ENCODE peak calls at places on chromosomes 6 and 20, in five cellular contexts. L, V, P, X and K are unnamed samples.

GRCh38 chr6:43604174-43604573 is 24.9 kb downstream of the GTPBP2 start:
- DNase-seq in P (no peak), L (no peak), V (peak), X (no peak), K (no peak)

GRCh38 chr20:46828471-46828870 is 66.2 kb upstream of the EYA2 start:
- DNase-seq in P (no peak), L (no peak), V (peak), X (no peak), K (no peak)

GRCh38 chr6:33118525-33119123 is 42.8 kb downstream of the HLA-DPB1 start:
- DNase-seq in P (no peak), V (peak), L (peak), X (peak), K (peak)

GRCh38 chr6:116971959-116972358 is 94.9 kb downstream of the RFX6 start:
- DNase-seq in X (no peak), L (peak), P (no peak), V (peak), K (peak)

GRCh38 chr20:47124235-47124717 is 229.6 kb downstream of the EYA2 start:
- DNase-seq in X (no peak), V (no peak), P (no peak), L (no peak), K (no peak)

GRCh38 chr6:129849456-129849855 is 11.7 kb downstream of the TMEM244 start:
- DNase-seq in P (no peak), X (no peak), V (peak), L (peak), K (no peak)

GRCh38 chr20:11995750-11996567 is 78.3 kb downstream of the BTBD3 start:
- DNase-seq in P (no peak), V (peak), L (no peak), X (no peak), K (no peak)

GRCh38 chr6:47413752-47414516 is 63.7 kb upstream of the CD2AP start:
- DNase-seq in L (peak), X (no peak), V (peak), P (no peak), K (peak)

GRCh38 chr6:134041093-134041492 is 11.3 kb downstream of the SLC2A12 start:
- DNase-seq in L (no peak), V (peak), P (no peak), X (no peak), K (no peak)

DNA sequence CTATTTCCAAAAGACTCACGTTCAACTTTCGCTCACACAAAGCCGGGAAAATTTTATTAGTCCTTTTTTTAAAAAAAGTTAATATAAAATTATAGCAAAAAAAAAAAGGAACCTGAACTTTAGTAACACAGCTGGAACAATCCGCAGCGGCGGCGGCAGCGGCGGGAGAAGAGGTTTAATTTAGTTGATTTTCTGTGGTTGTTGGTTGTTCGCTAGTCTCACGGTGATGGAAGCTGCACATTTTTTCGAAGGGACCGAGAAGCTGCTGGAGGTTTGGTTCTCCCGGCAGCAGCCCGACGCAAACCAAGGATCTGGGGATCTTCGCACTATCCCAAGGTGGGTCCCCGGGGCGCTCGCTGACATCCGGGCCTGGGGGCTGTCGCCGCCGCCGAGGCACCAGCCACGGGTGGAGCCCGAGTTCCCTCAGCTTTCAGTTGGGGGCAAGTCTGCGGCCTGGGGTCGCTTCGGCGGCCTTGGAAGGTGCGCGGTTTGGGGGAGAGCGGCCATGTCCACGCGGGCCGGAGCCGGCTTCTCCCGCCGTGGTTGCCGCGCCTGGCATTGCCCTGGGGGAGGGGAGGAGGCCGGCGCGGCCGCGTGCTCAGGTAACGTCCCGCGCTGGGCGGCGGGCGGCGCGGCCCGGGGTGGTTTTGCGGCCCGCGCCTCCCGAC is 429 bp downstream of the AMD1 start:
- DNase-seq in X (no peak), P (no peak), V (no peak), L (no peak), K (peak)
- H2BK15ac ChIP-seq in X (no peak), P (no peak), V (no peak), L (no peak), K (peak)

GRCh38 chr6:15653581-15653980 is 9.2 kb downstream of the DTNBP1 start:
- DNase-seq in V (no peak), X (no peak), P (no peak), L (no peak), K (no peak)

GRCh38 chr6:15657290-15657689 is 5.5 kb downstream of the DTNBP1 start:
- DNase-seq in V (no peak), P (no peak), X (no peak), L (no peak), K (no peak)

GRCh38 chr6:15656145-15656544 is 6.7 kb downstream of the DTNBP1 start:
- DNase-seq in P (no peak), V (no peak), L (no peak), X (no peak), K (no peak)

GRCh38 chr6:15658345-15658744 is 4.5 kb downstream of the DTNBP1 start:
- DNase-seq in V (no peak), L (no peak), P (no peak), X (no peak), K (no peak)

GRCh38 chr6:15654250-15654649 is 8.6 kb downstream of the DTNBP1 start:
- DNase-seq in V (peak), L (no peak), P (no peak), X (no peak), K (no peak)
- H2BK15ac ChIP-seq in V (no peak), L (no peak), P (no peak), X (no peak), K (no peak)

GRCh38 chr20:58619847-58620431 is 31.1 kb upstream of the STX16 start:
- DNase-seq in L (peak), X (no peak), P (peak), V (no peak), K (no peak)
- H2BK15ac ChIP-seq in L (no peak), X (no peak), P (no peak), V (no peak), K (no peak)

DNA sequence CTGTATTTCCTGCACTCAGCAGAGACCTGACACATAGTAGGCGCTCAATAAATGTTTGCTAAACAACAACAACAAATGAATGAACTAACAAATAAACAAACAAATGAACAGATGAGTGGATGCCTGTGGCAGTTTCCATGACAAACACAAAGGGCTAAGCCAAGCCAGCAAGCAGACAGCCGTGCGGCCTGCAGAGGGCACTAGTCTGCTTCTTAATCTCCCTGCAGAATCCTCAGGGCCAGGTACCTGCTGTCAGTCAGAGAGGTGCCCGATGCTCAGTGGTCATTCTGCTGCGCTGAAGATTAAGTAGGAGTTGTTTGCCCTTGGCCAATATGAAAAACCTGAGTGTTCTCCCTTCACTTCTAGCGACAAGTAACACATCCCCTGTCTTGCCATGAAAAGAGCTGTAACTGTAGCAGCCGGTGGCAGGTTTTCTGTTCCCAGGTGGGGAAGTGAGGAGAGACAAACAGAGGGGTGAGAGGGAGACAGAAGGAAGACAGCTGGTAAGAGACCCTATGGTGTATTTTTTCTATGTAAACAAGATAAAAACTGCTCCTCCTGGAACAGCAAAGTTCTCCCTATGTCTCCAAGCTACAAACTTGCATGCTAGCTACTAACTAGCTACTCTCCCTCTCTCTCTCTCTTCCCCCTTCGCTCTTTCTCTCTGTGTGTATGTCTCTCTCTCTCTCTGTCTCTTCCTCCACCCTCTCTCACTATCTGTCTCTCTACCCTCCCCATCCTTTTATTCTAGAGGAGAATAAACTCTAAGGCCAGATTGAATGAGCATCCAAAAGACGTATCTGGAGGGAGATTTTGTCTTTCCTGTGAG is at the start of gene MC3R:
- DNase-seq in V (peak), P (peak), L (peak), X (peak), K (peak)
- H2BK15ac ChIP-seq in V (no peak), P (no peak), L (no peak), X (no peak), K (no peak)

DNA sequence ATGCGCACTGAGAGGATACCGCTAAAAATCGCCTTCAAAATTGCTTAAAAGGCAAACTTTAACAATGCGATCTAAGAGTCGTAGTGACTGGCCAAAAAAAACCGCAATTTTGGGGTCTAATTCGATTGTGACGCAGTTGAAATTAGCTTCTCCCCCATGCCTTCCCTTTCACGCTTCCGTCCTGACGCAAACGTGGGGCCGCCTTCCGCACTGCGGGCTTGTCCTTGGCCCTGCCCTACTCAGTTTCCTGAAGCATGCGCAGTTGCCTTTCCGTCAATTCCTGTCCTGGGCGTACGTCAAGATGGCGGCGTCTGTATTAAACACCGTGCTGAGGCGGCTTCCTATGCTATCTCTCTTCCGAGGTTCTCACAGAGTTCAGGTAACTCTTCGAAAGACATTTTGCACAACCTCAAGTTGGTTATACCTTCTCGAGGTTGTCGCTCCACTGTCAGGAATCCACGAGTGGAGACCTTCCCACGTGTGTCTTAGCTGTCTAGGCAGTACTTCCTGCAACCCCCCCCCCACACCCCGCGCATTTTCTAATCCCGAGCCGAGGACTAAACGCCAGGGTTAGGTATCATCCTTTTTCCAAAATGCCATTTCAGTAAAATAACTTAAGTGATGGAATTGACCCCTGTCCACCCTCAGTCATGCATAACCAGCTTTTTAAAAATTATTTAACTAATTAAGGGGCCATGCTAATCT is at the start of gene MRPS18B:
- DNase-seq in V (peak), X (peak), P (peak), L (peak), K (peak)
- H2BK15ac ChIP-seq in V (peak), X (peak), P (no peak), L (no peak), K (no peak)

GRCh38 chr6:118683881-118684872 is 32.8 kb upstream of the CEP85L start:
- DNase-seq in L (no peak), V (no peak), P (no peak), X (no peak), K (no peak)
- H2BK15ac ChIP-seq in L (no peak), V (no peak), P (no peak), X (no peak), K (no peak)

DNA sequence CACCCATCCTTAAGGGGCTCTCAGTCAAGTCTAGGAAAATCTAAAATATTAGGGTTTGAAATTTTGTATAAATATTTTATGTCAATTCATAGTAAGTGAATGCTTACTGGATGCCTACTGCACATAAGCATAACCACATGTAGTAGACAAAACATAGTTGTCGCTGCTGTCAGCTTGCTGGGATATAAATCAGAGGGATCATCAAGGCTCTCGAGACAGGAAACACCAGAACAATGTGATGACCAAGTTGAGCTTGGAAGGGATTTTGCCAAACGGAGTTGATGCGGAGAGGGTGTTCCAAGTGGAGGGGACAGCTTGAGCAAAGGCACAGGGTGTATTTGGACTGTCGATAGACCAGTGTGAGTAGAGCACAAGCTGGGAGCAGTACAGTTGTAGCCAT is 105.8 kb upstream of the SUPT3H start:
- DNase-seq in P (no peak), L (no peak), X (no peak), V (peak), K (no peak)
- H2BK15ac ChIP-seq in P (no peak), L (no peak), X (no peak), V (peak), K (no peak)

GRCh38 chr6:168086066-168086465 is 7.1 kb upstream of the FRMD1 start:
- DNase-seq in P (no peak), X (no peak), V (no peak), L (no peak), K (no peak)
- H2BK15ac ChIP-seq in P (no peak), X (peak), V (no peak), L (no peak), K (peak)